ENCODE peak calls at places on chromosomes 4 and X, in eight cellular contexts. One of them, this sample, is unnamed.

GRCh38 chrX:71515039-71515398 is 17.9 kb upstream of the OGT start:
- DNase-seq in trophoblast cell: peak
- DNase-seq in T-cell: no peak
- DNase-seq in NCI-H1105: no peak
- DNase-seq in NCI-H345: no peak
- DNase-seq in KBM-7: no peak
- DNase-seq in sigmoid colon: no peak
- DNase-seq in cardiac fibroblast: peak
- DNase-seq in this sample: no peak

GRCh38 chr4:118774321-118774720 is 61.6 kb downstream of the SEC24D start:
- DNase-seq in NCI-H345: no peak
- DNase-seq in NCI-H1105: no peak
- DNase-seq in KBM-7: no peak
- DNase-seq in T-cell: no peak
- DNase-seq in sigmoid colon: no peak
- DNase-seq in trophoblast cell: no peak
- DNase-seq in cardiac fibroblast: no peak
- DNase-seq in this sample: no peak

GRCh38 chrX:51569561-51569960 is 49.2 kb downstream of the CENPVL3 start:
- DNase-seq in KBM-7: no peak
- DNase-seq in trophoblast cell: no peak
- DNase-seq in cardiac fibroblast: no peak
- DNase-seq in NCI-H1105: no peak
- DNase-seq in T-cell: no peak
- DNase-seq in sigmoid colon: no peak
- DNase-seq in NCI-H345: no peak
- DNase-seq in this sample: no peak

GRCh38 chrX:129980043-129980442 is 2.4 kb upstream of the BCORL1 start:
- DNase-seq in sigmoid colon: peak
- DNase-seq in cardiac fibroblast: no peak
- DNase-seq in NCI-H345: no peak
- DNase-seq in trophoblast cell: no peak
- DNase-seq in T-cell: no peak
- DNase-seq in KBM-7: peak
- DNase-seq in NCI-H1105: no peak
- DNase-seq in this sample: peak

GRCh38 chrX:87327267-87327666 is 190.3 kb upstream of the KLHL4 start:
- DNase-seq in NCI-H1105: no peak
- DNase-seq in NCI-H345: no peak
- DNase-seq in KBM-7: no peak
- DNase-seq in T-cell: no peak
- DNase-seq in cardiac fibroblast: no peak
- DNase-seq in trophoblast cell: no peak
- DNase-seq in sigmoid colon: no peak
- DNase-seq in this sample: no peak

GRCh38 chr4:2962614-2963184 is 507 bp downstream of the NOP14 start:
- DNase-seq in NCI-H1105: no peak
- DNase-seq in NCI-H345: no peak
- DNase-seq in T-cell: no peak
- DNase-seq in trophoblast cell: peak
- DNase-seq in KBM-7: no peak
- DNase-seq in cardiac fibroblast: peak
- DNase-seq in sigmoid colon: no peak
- DNase-seq in this sample: peak

GRCh38 chrX:150757371-150757770 is 64.2 kb downstream of the MTMR1 start:
- DNase-seq in KBM-7: no peak
- DNase-seq in T-cell: no peak
- DNase-seq in cardiac fibroblast: no peak
- DNase-seq in trophoblast cell: no peak
- DNase-seq in sigmoid colon: no peak
- DNase-seq in NCI-H345: no peak
- DNase-seq in NCI-H1105: no peak
- DNase-seq in this sample: no peak

GRCh38 chr4:173752610-173753009 is 222.6 kb upstream of the HAND2 start:
- DNase-seq in NCI-H345: no peak
- DNase-seq in trophoblast cell: no peak
- DNase-seq in NCI-H1105: no peak
- DNase-seq in KBM-7: peak
- DNase-seq in cardiac fibroblast: peak
- DNase-seq in sigmoid colon: no peak
- DNase-seq in T-cell: no peak
- DNase-seq in this sample: peak

GRCh38 chr4:88391703-88392102 is 13.1 kb downstream of the HERC6 start:
- DNase-seq in NCI-H345: no peak
- DNase-seq in trophoblast cell: no peak
- DNase-seq in sigmoid colon: no peak
- DNase-seq in KBM-7: no peak
- DNase-seq in cardiac fibroblast: no peak
- DNase-seq in NCI-H1105: no peak
- DNase-seq in T-cell: no peak
- DNase-seq in this sample: no peak

GRCh38 chr4:88467392-88467791 is 10.5 kb downstream of the HERC5 start:
- DNase-seq in T-cell: no peak
- DNase-seq in NCI-H345: no peak
- DNase-seq in KBM-7: no peak
- DNase-seq in cardiac fibroblast: no peak
- DNase-seq in NCI-H1105: no peak
- DNase-seq in sigmoid colon: no peak
- DNase-seq in trophoblast cell: no peak
- DNase-seq in this sample: no peak

GRCh38 chr4:135670548-135670947 is 1469.0 kb upstream of the PABPC4L start:
- DNase-seq in cardiac fibroblast: no peak
- DNase-seq in KBM-7: no peak
- DNase-seq in sigmoid colon: no peak
- DNase-seq in T-cell: no peak
- DNase-seq in NCI-H1105: no peak
- DNase-seq in trophoblast cell: no peak
- DNase-seq in NCI-H345: no peak
- DNase-seq in this sample: no peak

GRCh38 chrX:16892504-16893362 is 22.6 kb upstream of the RBBP7 start:
- DNase-seq in T-cell: peak
- DNase-seq in KBM-7: peak
- DNase-seq in sigmoid colon: peak
- DNase-seq in NCI-H1105: peak
- DNase-seq in trophoblast cell: peak
- DNase-seq in cardiac fibroblast: peak
- DNase-seq in NCI-H345: peak
- DNase-seq in this sample: peak

GRCh38 chr4:10007436-10007740 is 13.9 kb downstream of the SLC2A9 start:
- DNase-seq in NCI-H345: no peak
- DNase-seq in sigmoid colon: no peak
- DNase-seq in KBM-7: no peak
- DNase-seq in NCI-H1105: no peak
- DNase-seq in cardiac fibroblast: no peak
- DNase-seq in T-cell: no peak
- DNase-seq in trophoblast cell: no peak
- DNase-seq in this sample: no peak

GRCh38 chrX:1727531-1728027 is 112.7 kb downstream of the ASMT start:
- DNase-seq in sigmoid colon: no peak
- DNase-seq in KBM-7: no peak
- DNase-seq in T-cell: no peak
- DNase-seq in NCI-H345: no peak
- DNase-seq in NCI-H1105: no peak
- DNase-seq in cardiac fibroblast: peak
- DNase-seq in trophoblast cell: peak
- DNase-seq in this sample: no peak

GRCh38 chrX:19127649-19128168 is 5.4 kb upstream of the ADGRG2 start:
- DNase-seq in sigmoid colon: no peak
- DNase-seq in T-cell: no peak
- DNase-seq in NCI-H1105: no peak
- DNase-seq in NCI-H345: no peak
- DNase-seq in trophoblast cell: no peak
- DNase-seq in cardiac fibroblast: peak
- DNase-seq in KBM-7: no peak
- DNase-seq in this sample: no peak

GRCh38 chr4:184748251-184748652 is 14.4 kb upstream of the CENPU start:
- DNase-seq in NCI-H345: no peak
- DNase-seq in T-cell: no peak
- DNase-seq in cardiac fibroblast: no peak
- DNase-seq in sigmoid colon: no peak
- DNase-seq in NCI-H1105: no peak
- DNase-seq in KBM-7: no peak
- DNase-seq in trophoblast cell: peak
- DNase-seq in this sample: no peak

GRCh38 chrX:108439434-108439883 is at the start of gene COL4A5:
- DNase-seq in NCI-H1105: peak
- DNase-seq in KBM-7: no peak
- DNase-seq in cardiac fibroblast: peak
- DNase-seq in sigmoid colon: peak
- DNase-seq in NCI-H345: peak
- DNase-seq in T-cell: no peak
- DNase-seq in trophoblast cell: peak
- DNase-seq in this sample: no peak

GRCh38 chr4:17869327-17869726 is 58.5 kb downstream of the NCAPG start:
- DNase-seq in T-cell: no peak
- DNase-seq in NCI-H1105: no peak
- DNase-seq in sigmoid colon: no peak
- DNase-seq in NCI-H345: no peak
- DNase-seq in KBM-7: no peak
- DNase-seq in trophoblast cell: no peak
- DNase-seq in cardiac fibroblast: no peak
- DNase-seq in this sample: no peak

GRCh38 chr4:113383111-113383785 is 333.8 kb downstream of the ANK2 start:
- DNase-seq in trophoblast cell: no peak
- DNase-seq in sigmoid colon: no peak
- DNase-seq in KBM-7: no peak
- DNase-seq in T-cell: no peak
- DNase-seq in cardiac fibroblast: peak
- DNase-seq in NCI-H345: no peak
- DNase-seq in NCI-H1105: no peak
- DNase-seq in this sample: no peak

GRCh38 chr4:13534344-13535063 is 9.8 kb downstream of the NKX3-2 start:
- DNase-seq in trophoblast cell: no peak
- DNase-seq in NCI-H345: no peak
- DNase-seq in NCI-H1105: no peak
- DNase-seq in KBM-7: peak
- DNase-seq in sigmoid colon: peak
- DNase-seq in T-cell: no peak
- DNase-seq in cardiac fibroblast: no peak
- DNase-seq in this sample: no peak

GRCh38 chr4:93303440-93303839 is 525.1 kb upstream of the ATOH1 start:
- DNase-seq in T-cell: no peak
- DNase-seq in sigmoid colon: no peak
- DNase-seq in trophoblast cell: no peak
- DNase-seq in NCI-H345: no peak
- DNase-seq in KBM-7: no peak
- DNase-seq in NCI-H1105: no peak
- DNase-seq in cardiac fibroblast: no peak
- DNase-seq in this sample: no peak

GRCh38 chrX:153708415-153708814 is 15.8 kb downstream of the BCAP31 start:
- DNase-seq in cardiac fibroblast: peak
- DNase-seq in sigmoid colon: peak
- DNase-seq in NCI-H345: no peak
- DNase-seq in KBM-7: peak
- DNase-seq in T-cell: peak
- DNase-seq in NCI-H1105: no peak
- DNase-seq in trophoblast cell: peak
- DNase-seq in this sample: peak

GRCh38 chr4:66465111-66465510 is 794.8 kb upstream of the EPHA5 start:
- DNase-seq in cardiac fibroblast: peak
- DNase-seq in trophoblast cell: no peak
- DNase-seq in T-cell: no peak
- DNase-seq in NCI-H345: no peak
- DNase-seq in sigmoid colon: no peak
- DNase-seq in KBM-7: no peak
- DNase-seq in NCI-H1105: no peak
- DNase-seq in this sample: no peak

GRCh38 chr4:168367065-168367464 is 48.5 kb upstream of the DDX60 start:
- DNase-seq in NCI-H345: no peak
- DNase-seq in sigmoid colon: no peak
- DNase-seq in trophoblast cell: no peak
- DNase-seq in NCI-H1105: no peak
- DNase-seq in cardiac fibroblast: no peak
- DNase-seq in T-cell: no peak
- DNase-seq in KBM-7: peak
- DNase-seq in this sample: no peak

GRCh38 chrX:2387614-2388239 is 113.0 kb downstream of the DHRSX start:
- DNase-seq in cardiac fibroblast: no peak
- DNase-seq in trophoblast cell: no peak
- DNase-seq in sigmoid colon: no peak
- DNase-seq in NCI-H345: no peak
- DNase-seq in KBM-7: no peak
- DNase-seq in NCI-H1105: no peak
- DNase-seq in T-cell: no peak
- DNase-seq in this sample: no peak

GRCh38 chrX:72003811-72004750 is 93.4 kb downstream of the NHSL2 start:
- DNase-seq in NCI-H1105: no peak
- DNase-seq in trophoblast cell: no peak
- DNase-seq in cardiac fibroblast: no peak
- DNase-seq in KBM-7: no peak
- DNase-seq in NCI-H345: no peak
- DNase-seq in T-cell: no peak
- DNase-seq in sigmoid colon: peak
- DNase-seq in this sample: peak

GRCh38 chr4:127304356-127304755 is 328.4 kb upstream of the INTU start:
- DNase-seq in KBM-7: no peak
- DNase-seq in trophoblast cell: no peak
- DNase-seq in cardiac fibroblast: no peak
- DNase-seq in T-cell: no peak
- DNase-seq in sigmoid colon: no peak
- DNase-seq in NCI-H345: no peak
- DNase-seq in NCI-H1105: no peak
- DNase-seq in this sample: no peak

GRCh38 chr4:144350706-144351105 is 210.2 kb upstream of the GYPA start:
- DNase-seq in NCI-H1105: no peak
- DNase-seq in trophoblast cell: no peak
- DNase-seq in T-cell: no peak
- DNase-seq in KBM-7: no peak
- DNase-seq in cardiac fibroblast: peak
- DNase-seq in sigmoid colon: no peak
- DNase-seq in NCI-H345: no peak
- DNase-seq in this sample: no peak

GRCh38 chr4:83340692-83341343 is 6.2 kb upstream of the HPSE start:
- DNase-seq in sigmoid colon: no peak
- DNase-seq in cardiac fibroblast: no peak
- DNase-seq in NCI-H345: no peak
- DNase-seq in KBM-7: peak
- DNase-seq in NCI-H1105: no peak
- DNase-seq in T-cell: peak
- DNase-seq in trophoblast cell: no peak
- DNase-seq in this sample: no peak

GRCh38 chr4:28463184-28463690 is 1602.6 kb downstream of the STIM2 start:
- DNase-seq in KBM-7: no peak
- DNase-seq in sigmoid colon: no peak
- DNase-seq in trophoblast cell: no peak
- DNase-seq in T-cell: no peak
- DNase-seq in cardiac fibroblast: no peak
- DNase-seq in NCI-H345: no peak
- DNase-seq in NCI-H1105: no peak
- DNase-seq in this sample: no peak

GRCh38 chr4:134024251-134024650 is 177.3 kb downstream of the PABPC4L start:
- DNase-seq in trophoblast cell: no peak
- DNase-seq in NCI-H345: peak
- DNase-seq in sigmoid colon: no peak
- DNase-seq in NCI-H1105: no peak
- DNase-seq in KBM-7: peak
- DNase-seq in T-cell: no peak
- DNase-seq in cardiac fibroblast: peak
- DNase-seq in this sample: peak

GRCh38 chr4:6352031-6352763 is 82.5 kb downstream of the WFS1 start:
- DNase-seq in T-cell: no peak
- DNase-seq in NCI-H345: no peak
- DNase-seq in trophoblast cell: no peak
- DNase-seq in NCI-H1105: no peak
- DNase-seq in sigmoid colon: no peak
- DNase-seq in KBM-7: no peak
- DNase-seq in cardiac fibroblast: no peak
- DNase-seq in this sample: no peak

GRCh38 chr4:71520308-71520707 is 181.5 kb downstream of the SLC4A4 start:
- DNase-seq in sigmoid colon: no peak
- DNase-seq in T-cell: no peak
- DNase-seq in trophoblast cell: no peak
- DNase-seq in NCI-H1105: no peak
- DNase-seq in cardiac fibroblast: no peak
- DNase-seq in NCI-H345: no peak
- DNase-seq in KBM-7: no peak
- DNase-seq in this sample: no peak

GRCh38 chr4:32147446-32148064 is 1427.4 kb downstream of the PCDH7 start:
- DNase-seq in KBM-7: no peak
- DNase-seq in cardiac fibroblast: no peak
- DNase-seq in T-cell: no peak
- DNase-seq in NCI-H345: no peak
- DNase-seq in trophoblast cell: no peak
- DNase-seq in NCI-H1105: no peak
- DNase-seq in sigmoid colon: no peak
- DNase-seq in this sample: no peak